ENCODE peak calls at places on chromosomes 7 and 10, in ten cellular contexts. A is heart right ventricle, O is Panc1, Q is OCI-LY7, V is IMR-90, E is spleen, D is AG04450, H is colonic mucosa, B is heart left ventricle, S is pancreas. W is an unnamed sample.
A peak's percentile ranks its signal among the peaks of the same experiment; 100 is the strongest.

GRCh38 chr7:132465516-132465915 is 110.8 kb downstream of the PLXNA4 start:
- DNase-seq in A (no peak), O (no peak), Q (no peak), V (no peak), E (no peak), D (no peak), H (no peak), B (no peak), S (no peak), W (no peak)

GRCh38 chr7:67738958-67739357 is 742.3 kb downstream of the TYW1 start:
- DNase-seq in A (no peak), O (no peak), Q (no peak), V (no peak), E (no peak), D (no peak), H (no peak), B (no peak), S (no peak), W (peak; percentile 35)

GRCh38 chr10:127904931-127905622 is 1.8 kb upstream of the PTPRE start:
- DNase-seq in A (no peak), O (no peak), Q (no peak), V (no peak), E (no peak), D (no peak), H (no peak), B (peak; percentile 28), S (no peak), W (peak; percentile 24)

GRCh38 chr7:148652773-148653172 is 45.9 kb upstream of the CUL1 start:
- DNase-seq in A (no peak), O (no peak), Q (no peak), V (no peak), E (no peak), D (no peak), H (no peak), B (no peak), S (no peak), W (no peak)

GRCh38 chr7:130294314-130294713 is 1.4 kb downstream of the CPA4 start:
- DNase-seq in A (no peak), O (no peak), Q (no peak), V (peak; percentile 74), E (no peak), D (peak; percentile 32), H (no peak), B (no peak), S (no peak), W (no peak)

GRCh38 chr7:135923700-135924261 is 53.4 kb downstream of the MTPN start:
- DNase-seq in A (no peak), O (peak; percentile 85), Q (no peak), V (peak; percentile 96), E (no peak), D (peak; percentile 54), H (no peak), B (no peak), S (no peak), W (no peak)

GRCh38 chr10:104080762-104081161 is 4.9 kb downstream of the COL17A1 start:
- DNase-seq in A (no peak), O (no peak), Q (peak; percentile 39), V (peak; percentile 26), E (no peak), D (no peak), H (no peak), B (no peak), S (no peak), W (no peak)

GRCh38 chr10:11411926-11412545 is 199.4 kb downstream of the USP6NL start:
- DNase-seq in A (no peak), O (no peak), Q (peak; percentile 23), V (no peak), E (no peak), D (no peak), H (no peak), B (no peak), S (no peak), W (no peak)

GRCh38 chr10:3935933-3936359 is 150.9 kb upstream of the KLF6 start:
- DNase-seq in A (no peak), O (no peak), Q (no peak), V (no peak), E (no peak), D (no peak), H (peak; percentile 87), B (no peak), S (no peak), W (no peak)

GRCh38 chr10:3933733-3934132 is 148.7 kb upstream of the KLF6 start:
- DNase-seq in A (no peak), O (no peak), Q (no peak), V (no peak), E (no peak), D (no peak), H (no peak), B (no peak), S (no peak), W (no peak)

GRCh38 chr10:3932597-3933380 is 147.8 kb upstream of the KLF6 start:
- DNase-seq in A (no peak), O (no peak), Q (no peak), V (no peak), E (no peak), D (no peak), H (no peak), B (no peak), S (no peak), W (no peak)

GRCh38 chr10:3936422-3937040 is 151.5 kb upstream of the KLF6 start:
- DNase-seq in A (no peak), O (no peak), Q (no peak), V (no peak), E (no peak), D (no peak), H (peak; percentile 66), B (no peak), S (no peak), W (no peak)

DNA sequence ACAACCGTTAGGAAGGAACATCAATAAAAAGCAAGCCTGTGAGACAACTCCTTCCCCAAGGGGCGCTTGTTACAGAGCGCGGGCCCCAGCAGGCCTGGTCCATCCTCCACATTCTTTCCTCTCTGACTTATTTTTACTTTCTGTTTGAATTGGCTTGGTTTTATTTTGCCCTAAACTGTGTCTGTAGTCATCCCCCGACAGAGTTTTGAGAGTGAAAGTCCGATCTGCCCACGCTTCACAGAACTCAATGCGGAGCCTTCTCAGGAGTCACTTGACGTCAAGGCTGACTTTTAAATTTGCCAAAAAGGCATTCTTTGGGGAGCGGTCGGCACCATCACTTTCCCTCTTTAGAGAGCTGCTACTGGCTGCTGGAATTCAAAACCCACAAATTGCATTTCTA is 150.1 kb upstream of the KLF6 start:
- DNase-seq in A (peak; percentile 26), O (no peak), Q (no peak), V (peak; percentile 79), E (no peak), D (peak; percentile 34), H (no peak), B (no peak), S (no peak), W (no peak)
- H3K4me3 ChIP-seq in A (peak overlapping the region; percentile 24), O (no peak overlapping the region), Q (no peak overlapping the region), V (peak overlapping the region; percentile 11), E (peak overlapping the region; percentile 51), D (peak overlapping the region; percentile 33), H (no peak overlapping the region), B (no peak overlapping the region), S (no peak overlapping the region), W (no peak overlapping the region)

DNA sequence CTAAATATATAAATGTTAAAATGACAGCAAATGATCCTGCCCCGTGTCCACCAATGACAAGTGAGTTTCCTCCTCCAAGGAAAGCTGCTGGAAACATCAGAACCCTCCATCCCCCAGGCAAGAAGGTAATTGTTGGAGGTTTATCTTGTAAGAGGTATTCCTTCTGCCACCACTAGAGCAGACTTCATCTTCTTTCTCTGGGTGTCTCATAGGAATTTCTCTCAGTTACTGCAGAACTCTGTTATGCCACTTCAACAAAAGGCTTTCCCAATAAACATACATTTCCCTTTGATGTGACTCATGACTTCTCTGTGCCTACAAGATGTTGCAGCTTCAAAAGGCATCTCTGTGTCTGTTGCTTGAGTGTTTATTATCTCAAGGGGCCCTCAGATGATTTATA is 279.1 kb downstream of the BMPER start:
- DNase-seq in A (no peak), O (no peak), Q (no peak), V (peak; percentile 53), E (no peak), D (no peak), H (no peak), B (no peak), S (no peak), W (no peak)
- TF ChIP-seq CTCF in A (no peak), O (no peak), Q (no peak), V (peak; percentile 14), E (no peak), D (peak; percentile 27), H (no peak), B (no peak), S (no peak), W (no peak)

GRCh38 chr10:101444499-101444898 is 90.5 kb downstream of the BTRC start:
- DNase-seq in A (no peak), O (no peak), Q (no peak), V (no peak), E (no peak), D (no peak), H (no peak), B (no peak), S (no peak), W (no peak)

GRCh38 chr10:101447477-101447876 is 93.5 kb downstream of the BTRC start:
- DNase-seq in A (no peak), O (no peak), Q (no peak), V (no peak), E (no peak), D (no peak), H (no peak), B (no peak), S (no peak), W (no peak)

GRCh38 chr10:101446071-101446470 is 92.1 kb downstream of the BTRC start:
- DNase-seq in A (no peak), O (no peak), Q (no peak), V (no peak), E (no peak), D (no peak), H (no peak), B (no peak), S (no peak), W (no peak)

GRCh38 chr10:101444058-101444457 is 90.1 kb downstream of the BTRC start:
- DNase-seq in A (no peak), O (no peak), Q (peak; percentile 20), V (peak; percentile 17), E (no peak), D (no peak), H (no peak), B (no peak), S (no peak), W (no peak)

DNA sequence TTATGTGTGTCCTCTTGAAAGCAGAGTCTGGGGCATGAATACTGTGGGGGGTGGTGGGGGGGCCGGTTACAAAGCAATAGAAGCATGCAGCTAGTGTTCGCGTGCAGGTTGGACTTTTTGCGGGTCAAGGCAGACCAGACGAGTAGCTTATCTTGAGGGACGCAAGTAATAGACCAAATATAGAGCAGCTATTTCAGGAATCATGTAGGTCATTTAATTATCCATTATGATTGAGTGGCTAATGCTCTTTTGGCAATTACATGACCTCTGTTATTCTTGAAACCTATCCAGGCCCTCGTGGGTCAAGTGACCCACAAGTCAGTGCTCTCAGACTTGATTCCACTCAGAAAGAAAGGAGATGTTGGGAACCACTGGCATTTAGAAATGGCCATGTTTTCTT is 93.0 kb downstream of the BTRC start:
- DNase-seq in A (peak; percentile 14), O (no peak), Q (no peak), V (no peak), E (no peak), D (no peak), H (no peak), B (no peak), S (no peak), W (no peak)
- H3K27ac ChIP-seq in A (no peak overlapping the region), O (no peak overlapping the region), Q (no peak overlapping the region), V (no peak overlapping the region), E (no peak overlapping the region), D (no peak overlapping the region), H (no peak overlapping the region), B (no peak overlapping the region), S (no peak overlapping the region), W (no peak overlapping the region)

GRCh38 chr10:118753331-118753730 is 1.4 kb downstream of the CACUL1 start:
- DNase-seq in A (no peak), O (no peak), Q (no peak), V (peak; percentile 44), E (no peak), D (no peak), H (no peak), B (no peak), S (no peak), W (no peak)

GRCh38 chr10:118754556-118755423 is at the start of gene CACUL1:
- DNase-seq in A (peak; percentile 100), O (peak; percentile 95), Q (peak; percentile 99), V (peak; percentile 100), E (peak; percentile 100), D (peak; percentile 100), H (peak; percentile 100), B (peak; percentile 100), S (peak; percentile 100), W (peak; percentile 100)

GRCh38 chr10:118754132-118754555 is 626 bp downstream of the CACUL1 start:
- DNase-seq in A (peak; percentile 28), O (no peak), Q (peak; percentile 26), V (no peak), E (peak; percentile 92), D (no peak), H (peak; percentile 65), B (peak; percentile 70), S (peak; percentile 85), W (peak; percentile 56)

GRCh38 chr10:118751272-118751671 is 3.5 kb downstream of the CACUL1 start:
- DNase-seq in A (no peak), O (no peak), Q (no peak), V (no peak), E (no peak), D (no peak), H (no peak), B (no peak), S (no peak), W (no peak)

DNA sequence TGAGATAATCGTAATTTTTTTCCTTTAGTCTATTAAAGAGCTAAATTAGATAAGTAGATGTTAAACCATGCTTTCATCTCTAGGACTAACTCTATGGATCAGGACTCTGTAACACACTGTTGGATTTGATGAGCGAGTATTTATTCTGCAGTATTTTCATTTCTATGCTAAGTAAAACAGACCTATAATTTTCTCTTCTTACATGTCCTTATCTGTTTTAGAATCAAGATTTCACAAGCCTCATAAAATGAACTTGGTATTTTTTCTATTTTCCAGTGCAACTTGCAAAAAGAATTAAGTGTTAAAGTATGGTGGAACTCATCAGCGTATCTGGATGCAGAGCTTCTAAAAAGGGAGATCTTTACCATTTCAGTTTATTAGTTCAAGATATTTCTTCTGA is 2.4 kb downstream of the CACUL1 start:
- DNase-seq in A (no peak), O (no peak), Q (no peak), V (no peak), E (no peak), D (no peak), H (no peak), B (no peak), S (no peak), W (no peak)
- H3K4me3 ChIP-seq in A (no peak overlapping the region), O (no peak overlapping the region), Q (peak overlapping the region; percentile 98), V (no peak overlapping the region), E (no peak overlapping the region), D (peak overlapping the region; percentile 95), H (no peak overlapping the region), B (no peak overlapping the region), S (no peak overlapping the region), W (no peak overlapping the region)

W was measured in lung.